ENCODE peak calls at places on chromosomes 3 and 15, in eight cellular contexts. M is hepatocyte, B is ascending aorta, H is esophagus squamous epithelium, W is cardiac muscle cell, K is adipocyte, N is colonic mucosa, R is heart left ventricle. Y is an unnamed sample. For H3K4me1 and H3K27me3, the result is how much of the 10 kb centered on the place peaks cover.

GRCh38 chr15:28128036-28128435 is 28.9 kb upstream of the OCA2 start:
- DNase-seq in R (peak), M (no peak), W (no peak), K (no peak), B (peak), N (no peak), H (no peak), Y (no peak)

GRCh38 chr3:123371859-123372767 is 76.8 kb downstream of the ADCY5 start:
- DNase-seq in M (no peak), K (no peak), R (no peak), W (peak), N (no peak), B (no peak), H (no peak), Y (no peak)

GRCh38 chr15:38690737-38691332 is 126.2 kb upstream of the RASGRP1 start:
- DNase-seq in N (peak), M (peak), H (no peak), R (peak), K (peak), W (peak), B (no peak), Y (peak)

GRCh38 chr3:49296781-49297420 is 19.9 kb upstream of the C3orf62 start:
- DNase-seq in N (no peak), H (no peak), R (peak), B (no peak), M (no peak), W (no peak), K (peak), Y (no peak)

GRCh38 chr15:37941779-37942178 is 7.3 kb downstream of the TMCO5A start:
- DNase-seq in W (no peak), K (no peak), B (no peak), N (no peak), H (no peak), R (no peak), M (no peak), Y (no peak)

GRCh38 chr15:41512512-41513281 is 930 bp downstream of the LTK start:
- DNase-seq in R (peak), K (peak), H (no peak), W (peak), B (no peak), N (peak), M (no peak), Y (no peak)

GRCh38 chr15:75198560-75199346 is 2.9 kb upstream of the C15orf39 start:
- DNase-seq in W (peak), R (no peak), B (no peak), M (no peak), N (no peak), K (no peak), H (no peak), Y (peak)

GRCh38 chr3:16514021-16514700 is 662 bp upstream of the RFTN1 start:
- DNase-seq in N (no peak), K (no peak), H (no peak), M (no peak), W (no peak), B (no peak), R (no peak), Y (no peak)

GRCh38 chr3:25235471-25235870 is 192.6 kb upstream of the RARB start:
- DNase-seq in B (no peak), W (no peak), K (peak), H (no peak), R (no peak), N (no peak), M (no peak), Y (no peak)

GRCh38 chr3:160150525-160150924 is 74.7 kb upstream of the C3orf80 start:
- DNase-seq in K (peak), N (no peak), M (no peak), H (no peak), W (no peak), R (no peak), B (no peak), Y (no peak)

GRCh38 chr3:52609316-52609815 is 73.0 kb downstream of the UQCC5 start:
- DNase-seq in B (no peak), K (no peak), H (no peak), W (no peak), M (no peak), N (no peak), R (no peak), Y (no peak)

GRCh38 chr3:157073810-157074209 is 86.1 kb downstream of the CCNL1 start:
- DNase-seq in B (no peak), K (peak), H (no peak), R (no peak), N (no peak), W (no peak), M (no peak), Y (no peak)

GRCh38 chr3:110677506-110677905 is 394.1 kb upstream of the NECTIN3 start:
- DNase-seq in M (peak), H (no peak), K (no peak), W (no peak), R (no peak), N (no peak), B (no peak), Y (no peak)

GRCh38 chr3:45868213-45868612 is 18.1 kb upstream of the CCR9 start:
- DNase-seq in K (no peak), W (no peak), H (no peak), N (no peak), R (no peak), M (no peak), B (no peak), Y (no peak)

GRCh38 chr15:55652363-55652762 is 64.2 kb upstream of the PYGO1 start:
- DNase-seq in K (no peak), B (no peak), W (peak), H (no peak), N (no peak), R (peak), M (no peak), Y (no peak)

GRCh38 chr15:91909574-91909973 is 56.1 kb downstream of the SLCO3A1 start:
- DNase-seq in M (no peak), W (no peak), K (no peak), H (no peak), B (no peak), R (no peak), N (no peak), Y (no peak)

GRCh38 chr3:9142346-9142745 is 107.1 kb downstream of the SRGAP3 start:
- DNase-seq in M (no peak), B (no peak), K (no peak), H (no peak), N (no peak), W (no peak), R (no peak), Y (no peak)

GRCh38 chr3:21484323-21485154 is 266.5 kb downstream of the ZNF385D start:
- DNase-seq in H (no peak), W (peak), M (peak), N (peak), R (peak), B (no peak), K (peak), Y (peak)

GRCh38 chr15:73781038-73781925 is 28.1 kb upstream of the INSYN1 start:
- DNase-seq in R (no peak), K (peak), H (no peak), W (peak), N (no peak), B (no peak), M (no peak), Y (no peak)

GRCh38 chr3:14554715-14555114 is 14.6 kb upstream of the GRIP2 start:
- DNase-seq in R (peak), H (no peak), K (no peak), B (no peak), M (no peak), N (no peak), W (no peak), Y (no peak)

GRCh38 chr3:107983247-107983646 is 107.6 kb downstream of the CD47 start:
- DNase-seq in M (no peak), B (no peak), W (no peak), N (no peak), K (no peak), R (no peak), H (no peak), Y (no peak)

GRCh38 chr3:155065537-155065936 is 14.6 kb upstream of the MME start:
- DNase-seq in B (no peak), H (no peak), W (no peak), N (no peak), R (no peak), M (peak), K (peak), Y (no peak)

GRCh38 chr3:158111861-158112260 is 2.0 kb downstream of the RSRC1 start:
- DNase-seq in N (no peak), W (no peak), B (no peak), R (no peak), H (no peak), K (no peak), M (no peak), Y (no peak)

GRCh38 chr15:38589502-38589901 is 24.9 kb upstream of the RASGRP1 start:
- DNase-seq in R (no peak), W (no peak), B (no peak), M (peak), K (peak), N (no peak), H (no peak), Y (no peak)

GRCh38 chr3:118884748-118885206 is 149.9 kb downstream of the IGSF11 start:
- DNase-seq in K (peak), W (peak), N (peak), B (no peak), M (peak), H (no peak), R (peak), Y (peak)

GRCh38 chr3:195142519-195142918 is 128.4 kb downstream of the XXYLT1 start:
- DNase-seq in H (no peak), R (no peak), M (no peak), N (no peak), K (no peak), W (no peak), B (no peak), Y (no peak)

GRCh38 chr15:67521770-67522568 is 1.0 kb downstream of the C15orf61 start:
- DNase-seq in K (peak), R (no peak), W (no peak), M (peak), H (no peak), B (no peak), N (no peak), Y (peak)

GRCh38 chr3:112767177-112767576 is 79.5 kb downstream of the CD200R1L start:
- DNase-seq in H (no peak), B (no peak), N (no peak), W (no peak), R (no peak), M (no peak), K (peak), Y (no peak)

GRCh38 chr15:60740787-60741354 is 261.9 kb upstream of the ICE2 start:
- DNase-seq in K (peak), N (no peak), B (no peak), M (peak), W (no peak), H (no peak), R (no peak), Y (no peak)

GRCh38 chr15:79195802-79196201 is 86.7 kb upstream of the ANKRD34C start:
- DNase-seq in K (no peak), B (no peak), N (no peak), H (no peak), M (no peak), W (no peak), R (no peak), Y (no peak)

GRCh38 chr3:57464801-57465200 is 79.3 kb downstream of the DNAH12 start:
- DNase-seq in M (no peak), R (no peak), B (no peak), H (no peak), W (peak), K (no peak), N (no peak), Y (no peak)

GRCh38 chr15:57218826-57219576 is 157.3 kb upstream of the CGNL1 start:
- DNase-seq in R (no peak), W (peak), B (no peak), M (peak), K (peak), H (no peak), N (no peak), Y (peak)
- H3K4me1 ChIP-seq in R (under half), W (half or more), B (under half), M (under half), K (half or more), H (under half), N (under half), Y (half or more)

DNA sequence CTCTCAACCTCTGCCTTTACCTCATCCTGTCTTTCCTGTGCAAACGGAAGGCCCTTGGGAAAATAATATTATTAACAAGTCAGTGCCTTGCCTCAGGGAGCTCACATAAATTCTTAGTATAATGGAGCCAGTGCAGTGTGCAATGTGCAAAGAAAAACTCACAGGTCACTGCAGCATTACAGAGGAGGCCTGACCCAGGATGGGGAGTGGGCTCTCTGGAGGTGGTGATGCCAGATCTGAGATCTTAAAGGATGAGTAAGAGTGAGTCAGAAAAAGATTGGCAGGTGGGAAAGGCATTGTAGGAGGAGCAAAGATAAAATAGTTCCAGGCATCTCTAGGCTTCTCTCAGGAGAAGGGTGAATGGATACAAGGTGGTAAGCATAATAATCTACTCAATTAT is 185.6 kb upstream of the ADAMTS9 start:
- DNase-seq in B (no peak), N (no peak), K (no peak), R (no peak), M (no peak), H (no peak), W (no peak), Y (no peak)
- H3K4me3 ChIP-seq in B (no peak), N (no peak), K (no peak), R (no peak), M (no peak), H (no peak), W (no peak), Y (no peak)

GRCh38 chr3:185820973-185821758 is 3.7 kb downstream of the IGF2BP2 start:
- DNase-seq in W (no peak), R (no peak), K (peak), B (no peak), H (no peak), M (peak), N (no peak), Y (no peak)

GRCh38 chr3:185813205-185813604 is 11.6 kb downstream of the IGF2BP2 start:
- DNase-seq in M (no peak), N (no peak), H (no peak), K (peak), W (no peak), R (no peak), B (no peak), Y (no peak)

GRCh38 chr3:185813691-185814215 is 11.1 kb downstream of the IGF2BP2 start:
- DNase-seq in K (peak), H (no peak), N (no peak), B (no peak), R (no peak), M (no peak), W (peak), Y (no peak)

GRCh38 chr3:185818267-185818875 is 6.5 kb downstream of the IGF2BP2 start:
- DNase-seq in M (no peak), R (no peak), K (peak), N (no peak), B (no peak), W (no peak), H (no peak), Y (no peak)

GRCh38 chr3:185815391-185816282 is 9.2 kb downstream of the IGF2BP2 start:
- DNase-seq in H (no peak), K (peak), W (no peak), M (no peak), B (no peak), N (no peak), R (no peak), Y (no peak)
- H3K27me3 ChIP-seq in H (under half), K (under half), W (under half), M (under half), B (under half), N (under half), R (under half), Y (under half)

DNA sequence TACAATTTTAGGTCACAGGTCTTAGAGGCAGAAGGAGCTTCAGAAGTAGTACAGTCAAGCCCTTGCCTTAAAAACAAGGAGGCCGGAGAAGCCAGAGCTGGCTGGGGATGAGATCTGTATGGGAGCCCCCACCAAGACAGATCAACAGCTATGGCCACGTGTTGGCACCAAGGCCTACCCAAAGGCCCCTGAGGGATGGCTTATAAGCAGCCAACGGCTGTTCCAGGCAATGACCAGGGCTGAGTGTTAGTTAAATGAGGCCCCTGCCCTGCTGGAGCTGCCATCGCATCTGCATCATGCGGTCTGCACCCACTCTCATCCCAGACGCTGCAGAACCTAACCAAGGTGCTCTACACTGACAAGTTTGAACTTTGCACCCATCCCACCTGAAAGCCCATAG is 43.3 kb downstream of the CCDC12 start:
- DNase-seq in R (no peak), B (no peak), K (no peak), N (no peak), M (no peak), W (no peak), H (no peak), Y (no peak)
- H3K4me1 ChIP-seq in R (half or more), B (half or more), K (half or more), N (under half), M (half or more), W (half or more), H (half or more), Y (under half)

DNA sequence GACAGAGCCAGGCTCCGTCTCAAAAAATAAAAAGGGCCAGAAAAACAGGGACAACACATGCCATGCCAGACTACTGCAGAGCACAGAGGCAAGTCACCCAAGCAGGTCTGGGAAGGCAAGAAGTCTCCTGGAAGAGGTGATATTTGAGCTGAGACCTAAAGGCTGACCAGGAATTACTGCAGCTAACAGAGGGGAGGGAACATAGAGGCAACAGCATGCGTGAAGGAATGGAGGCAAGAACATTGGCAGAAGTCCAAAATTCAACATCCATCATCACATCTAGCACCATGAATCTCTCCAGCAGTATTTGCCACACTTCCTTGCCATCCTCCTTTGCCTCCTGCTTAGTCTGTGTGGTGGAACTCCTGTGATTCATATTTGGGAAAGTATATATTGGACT is 916 bp upstream of the TSEN2 start:
- DNase-seq in H (no peak), N (no peak), R (no peak), K (no peak), B (no peak), M (no peak), W (no peak), Y (no peak)
- H3K4me3 ChIP-seq in H (no peak), N (peak), R (no peak), K (peak), B (peak), M (no peak), W (peak), Y (no peak)

DNA sequence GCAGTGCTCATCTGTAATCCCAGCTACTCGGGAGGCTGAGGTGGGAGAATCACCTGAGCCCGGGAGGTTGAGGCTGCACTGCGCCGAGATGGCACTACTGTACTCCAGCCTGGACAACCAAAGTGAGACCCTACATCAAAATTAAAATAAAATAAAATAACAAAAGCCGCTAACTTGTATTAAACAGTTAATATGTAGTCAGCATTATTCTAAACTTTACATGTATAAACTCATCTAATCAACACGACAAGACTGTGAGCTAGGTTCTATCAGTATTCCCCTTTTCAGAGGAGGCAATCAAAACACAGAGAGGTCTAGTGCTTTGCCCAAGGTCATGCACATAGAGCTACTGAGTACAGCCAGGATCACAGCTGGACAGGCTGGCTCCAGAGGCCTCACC is 111.7 kb upstream of the LINGO1 start:
- DNase-seq in W (peak), K (no peak), H (no peak), N (no peak), M (no peak), R (no peak), B (no peak), Y (no peak)
- H3K27me3 ChIP-seq in W (under half), K (half or more), H (under half), N (under half), M (under half), R (under half), B (under half), Y (under half)